ENCODE peak calls at places on chromosomes 4 and X, in four cellular contexts. One of them, this sample, is unnamed.

GRCh38 chr4:153971878-153972277 is 183.0 kb upstream of the SFRP2 start:
- DNase-seq in GM12891: no peak
- DNase-seq in H1: no peak
- DNase-seq in stomach: no peak
- DNase-seq in this sample: no peak

GRCh38 chr4:121873604-121874003 is 3.3 kb upstream of the BBS7 start:
- DNase-seq in GM12891: no peak
- DNase-seq in H1: no peak
- DNase-seq in stomach: no peak
- DNase-seq in this sample: no peak

GRCh38 chr4:184136525-184136924 is 81.1 kb downstream of the ENPP6 start:
- DNase-seq in GM12891: no peak
- DNase-seq in H1: no peak
- DNase-seq in stomach: no peak
- DNase-seq in this sample: no peak

GRCh38 chr4:53490965-53491622 is 100.2 kb downstream of the LNX1 start:
- DNase-seq in GM12891: no peak
- DNase-seq in H1: no peak
- DNase-seq in stomach: peak
- DNase-seq in this sample: no peak

GRCh38 chr4:38831653-38832052 is 25.0 kb downstream of the TLR6 start:
- DNase-seq in GM12891: no peak
- DNase-seq in H1: no peak
- DNase-seq in stomach: no peak
- DNase-seq in this sample: no peak

GRCh38 chr4:48571471-48571870 is 81.4 kb downstream of the ZAR1 start:
- DNase-seq in GM12891: no peak
- DNase-seq in H1: no peak
- DNase-seq in stomach: no peak
- DNase-seq in this sample: no peak

GRCh38 chr4:18021470-18021719 is 160 bp downstream of the LCORL start:
- DNase-seq in GM12891: no peak
- DNase-seq in H1: no peak
- DNase-seq in stomach: no peak
- DNase-seq in this sample: no peak

GRCh38 chr4:7867191-7867590 is 72.5 kb downstream of the AFAP1 start:
- DNase-seq in GM12891: no peak
- DNase-seq in H1: no peak
- DNase-seq in stomach: no peak
- DNase-seq in this sample: no peak

GRCh38 chr4:154439224-154439623 is 52.4 kb downstream of the DCHS2 start:
- DNase-seq in GM12891: no peak
- DNase-seq in H1: no peak
- DNase-seq in stomach: no peak
- DNase-seq in this sample: no peak

GRCh38 chrX:107715331-107716044 is 60.1 kb downstream of the TSC22D3 start:
- DNase-seq in GM12891: no peak
- DNase-seq in H1: no peak
- DNase-seq in stomach: no peak
- DNase-seq in this sample: peak

GRCh38 chr4:173490256-173490655 is 39.8 kb downstream of the HAND2 start:
- DNase-seq in GM12891: no peak
- DNase-seq in H1: no peak
- DNase-seq in stomach: no peak
- DNase-seq in this sample: no peak

GRCh38 chrX:118823263-118824172 is at the start of gene ZCCHC12:
- DNase-seq in GM12891: peak
- DNase-seq in H1: peak
- DNase-seq in stomach: peak
- DNase-seq in this sample: peak

DNA sequence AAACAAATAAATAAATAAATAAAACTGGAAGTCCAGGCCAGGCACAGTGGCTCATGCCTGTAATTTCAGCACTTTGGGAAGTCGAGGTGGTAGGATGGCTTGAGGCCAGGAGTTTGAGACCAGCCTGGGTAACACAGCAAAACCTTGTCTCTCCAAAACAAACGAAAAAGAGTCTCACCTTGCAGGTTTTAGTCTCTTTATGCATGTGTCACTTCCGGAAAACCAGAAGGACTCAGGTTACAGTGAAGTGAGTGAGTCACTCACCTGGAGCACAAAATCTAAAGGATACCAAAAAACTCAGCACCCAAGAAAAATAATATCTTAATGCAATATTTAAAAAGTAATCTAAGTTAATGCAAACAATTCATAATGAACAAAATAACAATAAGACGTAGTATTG is 20.1 kb upstream of the SLC34A2 start:
- DNase-seq in GM12891: no peak
- DNase-seq in H1: no peak
- DNase-seq in stomach: no peak
- DNase-seq in this sample: no peak
- TF ChIP-seq POLR2AphosphoS5 in GM12891: no peak
- TF ChIP-seq POLR2AphosphoS5 in H1: no peak
- TF ChIP-seq POLR2AphosphoS5 in stomach: no peak
- TF ChIP-seq POLR2AphosphoS5 in this sample: no peak

DNA sequence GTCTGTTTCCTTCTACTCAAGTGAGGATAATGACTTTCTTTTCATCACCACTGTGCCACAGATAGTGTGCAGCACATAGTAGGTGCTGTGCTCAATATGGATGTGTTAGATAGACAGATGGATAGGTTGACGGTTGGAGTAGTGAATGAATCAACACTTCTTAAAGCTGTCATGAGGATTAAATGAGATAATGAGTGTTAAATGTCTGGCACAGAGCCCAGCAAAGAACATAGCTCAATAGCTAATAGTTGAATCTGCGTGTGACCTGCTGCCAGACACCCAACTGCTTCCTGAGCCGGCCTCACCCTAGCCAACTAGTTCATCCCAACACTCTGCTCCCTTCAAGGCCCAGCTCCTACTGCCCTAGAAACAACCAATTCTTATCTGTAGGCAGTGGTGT is 67.7 kb upstream of the PJA1 start:
- DNase-seq in GM12891: no peak
- DNase-seq in H1: no peak
- DNase-seq in stomach: no peak
- DNase-seq in this sample: no peak
- TF ChIP-seq POLR2AphosphoS5 in GM12891: no peak
- TF ChIP-seq POLR2AphosphoS5 in H1: no peak
- TF ChIP-seq POLR2AphosphoS5 in stomach: no peak
- TF ChIP-seq POLR2AphosphoS5 in this sample: no peak

GRCh38 chr4:169757575-169758184 is at the start of gene HPF1:
- DNase-seq in GM12891: peak
- DNase-seq in H1: peak
- DNase-seq in stomach: peak
- DNase-seq in this sample: peak
- TF ChIP-seq POLR2AphosphoS5 in GM12891: no peak
- TF ChIP-seq POLR2AphosphoS5 in H1: no peak
- TF ChIP-seq POLR2AphosphoS5 in stomach: peak
- TF ChIP-seq POLR2AphosphoS5 in this sample: peak

GRCh38 chr4:55864577-55865223 is 11.3 kb downstream of the EXOC1 start:
- DNase-seq in GM12891: no peak
- DNase-seq in H1: no peak
- DNase-seq in stomach: no peak
- DNase-seq in this sample: no peak

GRCh38 chr4:55866973-55867574 is 13.6 kb downstream of the EXOC1 start:
- DNase-seq in GM12891: no peak
- DNase-seq in H1: no peak
- DNase-seq in stomach: no peak
- DNase-seq in this sample: no peak

GRCh38 chr4:55865228-55865806 is 11.9 kb downstream of the EXOC1 start:
- DNase-seq in GM12891: no peak
- DNase-seq in H1: no peak
- DNase-seq in stomach: no peak
- DNase-seq in this sample: no peak

GRCh38 chr4:55868691-55869090 is 15.2 kb downstream of the EXOC1 start:
- DNase-seq in GM12891: no peak
- DNase-seq in H1: no peak
- DNase-seq in stomach: no peak
- DNase-seq in this sample: no peak

DNA sequence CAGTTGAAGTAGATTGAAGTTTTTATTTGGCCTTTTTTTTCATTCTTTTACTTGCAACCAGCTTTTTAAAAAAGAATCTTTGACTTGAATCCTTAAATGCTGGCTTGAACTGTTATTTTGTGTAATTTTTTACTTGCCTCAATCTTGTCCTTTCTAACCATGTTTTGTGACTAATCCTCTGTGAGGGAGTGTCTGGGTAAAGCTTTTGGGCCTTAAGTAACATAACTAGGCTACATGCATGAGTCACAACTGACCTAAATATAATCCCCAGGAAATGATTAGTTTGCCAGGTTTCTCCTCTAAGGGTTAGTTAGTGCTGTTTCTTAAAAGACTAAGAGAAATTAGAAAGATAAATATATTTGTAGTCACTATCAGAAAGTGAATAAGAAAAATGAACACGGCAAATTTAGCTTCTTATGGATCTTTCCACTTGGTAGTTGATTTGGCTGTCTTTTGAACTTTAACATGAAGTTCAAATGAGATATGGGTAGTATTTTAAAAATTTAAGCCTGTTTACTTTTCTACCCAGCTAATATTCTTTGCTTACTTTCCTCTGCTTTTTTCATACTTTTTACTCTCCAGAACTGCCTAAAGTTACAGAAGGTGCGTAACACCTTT is 13.0 kb downstream of the EXOC1 start:
- DNase-seq in GM12891: no peak
- DNase-seq in H1: no peak
- DNase-seq in stomach: no peak
- DNase-seq in this sample: no peak
- TF ChIP-seq POLR2AphosphoS5 in GM12891: no peak
- TF ChIP-seq POLR2AphosphoS5 in H1: no peak
- TF ChIP-seq POLR2AphosphoS5 in stomach: peak
- TF ChIP-seq POLR2AphosphoS5 in this sample: no peak

GRCh38 chr4:598925-599324 is 22.8 kb upstream of the TMEM271 start:
- DNase-seq in GM12891: no peak
- DNase-seq in H1: no peak
- DNase-seq in stomach: no peak
- DNase-seq in this sample: no peak
- TF ChIP-seq POLR2AphosphoS5 in GM12891: no peak
- TF ChIP-seq POLR2AphosphoS5 in H1: no peak
- TF ChIP-seq POLR2AphosphoS5 in stomach: no peak
- TF ChIP-seq POLR2AphosphoS5 in this sample: no peak

DNA sequence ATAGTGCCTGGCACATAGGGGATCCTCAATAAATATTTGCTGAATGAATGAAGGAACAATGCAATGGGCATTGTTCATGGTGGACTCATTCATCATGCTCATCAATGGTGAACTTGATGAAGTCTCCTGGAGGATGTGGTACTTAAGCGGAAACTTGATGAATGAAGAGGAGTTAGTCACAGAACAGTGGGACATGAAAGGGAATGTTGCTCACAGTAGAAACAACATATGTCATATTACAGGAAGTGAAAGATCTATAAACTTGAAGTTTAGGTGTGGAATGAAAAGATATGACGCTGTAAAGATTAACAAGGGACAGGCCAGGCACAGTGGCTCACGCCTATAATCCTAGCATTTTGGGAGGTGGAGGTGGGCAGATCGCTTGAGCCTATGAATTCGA is 224.1 kb downstream of the PPP3CA start:
- DNase-seq in GM12891: no peak
- DNase-seq in H1: no peak
- DNase-seq in stomach: no peak
- DNase-seq in this sample: no peak
- TF ChIP-seq POLR2AphosphoS5 in GM12891: no peak
- TF ChIP-seq POLR2AphosphoS5 in H1: no peak
- TF ChIP-seq POLR2AphosphoS5 in stomach: no peak
- TF ChIP-seq POLR2AphosphoS5 in this sample: no peak

This sample was measured in spleen.